ENCODE peak calls at places on chromosome 2, in six cellular contexts. N is astrocyte, L is Panc1, V is transverse colon, O is gastrocnemius medialis, X is ovary. I is an unnamed sample.

GRCh38 chr2:9238927-9239326 is 32.3 kb downstream of the ASAP2 start:
- DNase-seq in V (no peak), X (no peak), L (no peak), O (no peak), N (no peak), I (no peak)

GRCh38 chr2:116440104-116440653 is 1374.3 kb upstream of the DDX18 start:
- DNase-seq in N (no peak), X (no peak), O (no peak), V (no peak), L (no peak), I (no peak)

GRCh38 chr2:116706381-116706780 is 1108.1 kb upstream of the DDX18 start:
- DNase-seq in N (no peak), V (no peak), X (no peak), L (no peak), O (no peak), I (no peak)

GRCh38 chr2:172995323-172996244 is 80.1 kb upstream of the MAP3K20 start:
- DNase-seq in L (no peak), V (peak; percentile 15), O (no peak), X (peak; percentile 52), N (peak; percentile 91), I (peak; percentile 25)

GRCh38 chr2:48444404-48444803 is 85.5 kb upstream of the STON1 start:
- DNase-seq in L (no peak), O (no peak), N (no peak), X (no peak), V (no peak), I (no peak)

GRCh38 chr2:191696001-191696400 is 18.1 kb downstream of the NABP1 start:
- DNase-seq in X (no peak), L (no peak), V (peak; percentile 17), O (peak; percentile 86), N (peak; percentile 84), I (no peak)

GRCh38 chr2:113910967-113911678 is 21.2 kb downstream of the ACTR3 start:
- DNase-seq in L (no peak), V (no peak), X (no peak), N (no peak), O (no peak), I (no peak)

GRCh38 chr2:236828820-236829219 is 256.9 kb upstream of the COPS8 start:
- DNase-seq in N (no peak), L (no peak), X (no peak), V (no peak), O (no peak), I (no peak)

GRCh38 chr2:227058888-227059399 is 105.1 kb downstream of the COL4A4 start:
- DNase-seq in V (no peak), X (no peak), L (no peak), O (no peak), N (no peak), I (no peak)

GRCh38 chr2:96535331-96535730 is 1.2 kb upstream of the ARID5A start:
- DNase-seq in L (no peak), O (no peak), V (no peak), X (no peak), N (no peak), I (no peak)
- H3K4me1 ChIP-seq in L (peaks cover 77% of the 10 kb centered on the region), O (peaks cover 80% of the 10 kb centered on the region), V (peaks cover 71% of the 10 kb centered on the region), X (peaks cover 14% of the 10 kb centered on the region), N (peaks cover 50% of the 10 kb centered on the region), I (peaks cover 55% of the 10 kb centered on the region)

GRCh38 chr2:3269425-3270094 is 108.1 kb downstream of the EIPR1 start:
- DNase-seq in O (no peak), X (no peak), N (no peak), V (no peak), L (no peak), I (no peak)

GRCh38 chr2:3268705-3269029 is 109.0 kb downstream of the EIPR1 start:
- DNase-seq in N (no peak), X (no peak), V (no peak), L (no peak), O (no peak), I (no peak)

GRCh38 chr2:3267869-3268704 is 109.5 kb downstream of the EIPR1 start:
- DNase-seq in X (no peak), O (no peak), L (no peak), N (no peak), V (no peak), I (no peak)

GRCh38 chr2:3267549-3267867 is 110.1 kb downstream of the EIPR1 start:
- DNase-seq in O (no peak), N (no peak), V (no peak), L (no peak), X (no peak), I (no peak)

DNA sequence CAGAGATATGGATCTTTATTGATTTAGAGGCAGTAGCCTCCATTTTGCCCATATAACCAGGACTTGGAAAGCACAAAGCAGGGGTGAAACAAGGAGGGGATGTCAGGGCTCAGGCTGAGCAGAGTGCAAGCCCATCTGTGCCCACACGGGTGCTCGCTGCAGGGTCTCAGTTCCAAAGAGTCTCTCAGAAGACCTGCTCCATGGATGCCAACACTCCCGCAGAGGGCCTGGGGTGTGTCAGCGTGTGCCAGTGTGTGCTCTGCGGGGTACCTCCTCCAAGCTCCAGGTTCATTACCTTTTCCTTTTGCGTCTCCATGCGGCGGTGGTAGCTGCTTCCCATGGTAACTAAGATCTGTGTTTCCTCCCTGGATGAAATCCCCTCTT is 107.5 kb downstream of the EIPR1 start:
- DNase-seq in N (no peak), X (no peak), V (no peak), O (no peak), L (no peak), I (no peak)
- H3K9me3 ChIP-seq in N (peaks cover 2% of the 10 kb centered on the region), X (peaks cover 3% of the 10 kb centered on the region), V (no peaks in the 10 kb centered on the region), O (no peaks in the 10 kb centered on the region), L (peaks cover 5% of the 10 kb centered on the region), I (no peaks in the 10 kb centered on the region)

DNA sequence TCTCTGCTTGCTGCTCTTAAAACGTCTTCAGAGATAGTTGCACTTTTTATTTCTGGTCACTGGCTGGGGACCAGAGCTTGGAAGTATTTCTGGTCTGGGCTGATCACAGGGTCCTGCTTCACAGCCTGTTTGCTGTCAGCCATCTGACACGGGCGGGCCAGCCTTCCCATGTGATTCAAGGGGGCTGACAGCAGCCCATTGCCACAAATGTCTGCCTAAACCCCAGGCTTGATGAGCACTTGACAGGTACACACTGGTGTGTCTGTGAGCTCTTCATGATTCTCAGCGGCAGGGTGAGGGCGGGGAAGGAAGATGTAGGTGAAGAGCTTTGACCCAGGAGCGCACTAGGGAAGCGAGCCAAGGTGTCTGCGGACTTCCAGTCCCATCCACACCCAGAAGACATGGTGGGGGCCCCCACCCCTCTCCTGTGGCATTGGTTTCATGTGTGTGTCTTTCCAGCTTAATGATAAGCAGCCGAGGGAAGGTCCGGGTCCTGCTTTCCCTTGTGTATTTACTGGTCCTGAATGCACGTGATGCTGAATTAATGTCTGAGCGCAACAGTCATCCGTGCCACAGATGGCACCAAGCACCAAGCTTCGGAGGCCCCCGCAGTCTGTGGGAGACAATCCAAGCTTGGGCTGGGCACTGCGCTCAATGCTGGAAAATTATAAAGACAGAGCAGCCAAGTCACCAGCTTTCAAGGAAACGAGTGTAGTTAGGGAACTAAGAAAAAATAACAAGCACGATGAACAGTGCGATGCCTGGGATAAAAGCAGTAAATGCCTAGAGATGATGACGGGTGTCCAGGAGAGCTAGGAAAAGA is 73.3 kb downstream of the SH3BP4 start:
- DNase-seq in O (no peak), N (no peak), V (no peak), L (no peak), X (no peak), I (no peak)
- H3K4me1 ChIP-seq in O (peaks cover 9% of the 10 kb centered on the region), N (peaks cover 74% of the 10 kb centered on the region), V (peaks cover 21% of the 10 kb centered on the region), L (peaks cover 89% of the 10 kb centered on the region), X (peaks cover 7% of the 10 kb centered on the region), I (peaks cover 35% of the 10 kb centered on the region)

GRCh38 chr2:24845691-24846090 is 52.5 kb downstream of the CENPO start:
- DNase-seq in X (no peak), N (no peak), L (no peak), V (no peak), O (no peak), I (no peak)
- H3K9me3 ChIP-seq in X (no peaks in the 10 kb centered on the region), N (no peaks in the 10 kb centered on the region), L (no peaks in the 10 kb centered on the region), V (no peaks in the 10 kb centered on the region), O (no peaks in the 10 kb centered on the region), I (no peaks in the 10 kb centered on the region)